ENCODE peak calls at places on chromosomes 4 and X, in eight cellular contexts. M, P, C, X, N, G, H and Q are unnamed samples.

GRCh38 chr4:48963042-48963679 is 22.9 kb upstream of the CWH43 start:
- DNase-seq in M (no peak), P (peak; percentile 81), C (peak; percentile 87), X (peak; percentile 85), N (peak; percentile 31), G (peak; percentile 22), H (peak; percentile 74), Q (peak; percentile 94)

GRCh38 chr4:133839326-133839725 is 362.3 kb downstream of the PABPC4L start:
- DNase-seq in M (no peak), P (no peak), C (no peak), X (no peak), N (no peak), G (no peak), H (no peak), Q (no peak)

GRCh38 chr4:45385306-45385705 is 659.0 kb upstream of the GNPDA2 start:
- DNase-seq in M (no peak), P (no peak), C (no peak), X (no peak), N (no peak), G (no peak), H (no peak), Q (no peak)

GRCh38 chrX:31279359-31279758 is 207.5 kb upstream of the FTHL17 start:
- DNase-seq in M (no peak), P (no peak), C (no peak), X (no peak), N (no peak), G (no peak), H (no peak), Q (peak; percentile 3)

GRCh38 chr4:140186651-140187315 is 32.8 kb upstream of the MAML3 start:
- DNase-seq in M (peak; percentile 65), P (peak; percentile 10), C (no peak), X (no peak), N (no peak), G (no peak), H (peak; percentile 50), Q (peak; percentile 67)

GRCh38 chr4:161256172-161256571 is 907.6 kb downstream of the FSTL5 start:
- DNase-seq in M (no peak), P (no peak), C (no peak), X (no peak), N (no peak), G (no peak), H (no peak), Q (no peak)

GRCh38 chr4:88446124-88446523 is 10.8 kb upstream of the HERC5 start:
- DNase-seq in M (no peak), P (no peak), C (no peak), X (no peak), N (no peak), G (no peak), H (no peak), Q (peak; percentile 12)

GRCh38 chr4:165844151-165844550 is 28.9 kb upstream of the TLL1 start:
- DNase-seq in M (no peak), P (no peak), C (no peak), X (no peak), N (no peak), G (no peak), H (no peak), Q (no peak)

GRCh38 chrX:150544222-150544787 is 24.1 kb upstream of the MTM1 start:
- DNase-seq in M (no peak), P (no peak), C (peak; percentile 4), X (peak; percentile 27), N (no peak), G (no peak), H (no peak), Q (no peak)

GRCh38 chrX:20515841-20516461 is 249.2 kb upstream of the RPS6KA3 start:
- DNase-seq in M (no peak), P (peak; percentile 43), C (peak; percentile 32), X (peak; percentile 67), N (no peak), G (no peak), H (no peak), Q (peak; percentile 83)

GRCh38 chr4:109411964-109412363 is 21.7 kb upstream of the SEC24B start:
- DNase-seq in M (no peak), P (no peak), C (peak; percentile 64), X (no peak), N (peak; percentile 24), G (peak; percentile 68), H (peak; percentile 49), Q (no peak)

GRCh38 chr4:59704621-59705020 is 1495.5 kb upstream of the ADGRL3 start:
- DNase-seq in M (no peak), P (no peak), C (no peak), X (peak; percentile 55), N (no peak), G (no peak), H (no peak), Q (no peak)

GRCh38 chr4:116358633-116359222 is 726.6 kb downstream of the TRAM1L1 start:
- DNase-seq in M (no peak), P (peak; percentile 7), C (peak; percentile 65), X (peak; percentile 79), N (no peak), G (no peak), H (peak; percentile 69), Q (peak; percentile 86)

DNA sequence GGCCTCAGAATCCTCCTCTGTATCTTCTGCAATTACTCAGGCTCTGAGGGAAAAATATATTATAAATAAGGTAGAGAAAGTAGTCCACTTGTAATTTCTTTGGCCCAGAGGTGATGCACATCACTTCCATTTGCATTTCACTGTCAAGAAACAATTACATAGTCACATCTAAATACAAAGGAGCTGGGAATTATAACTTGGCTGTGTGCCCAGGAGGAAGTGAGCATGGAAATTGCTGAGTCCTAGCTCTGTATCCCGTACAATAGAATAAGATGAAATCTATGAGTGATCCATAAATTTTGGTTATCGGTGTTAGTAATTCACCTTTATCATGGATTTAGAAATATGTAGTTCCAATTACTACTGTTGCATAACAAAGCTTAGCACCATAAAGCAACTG is 241.5 kb upstream of the GALNT7 start:
- DNase-seq in M (no peak), P (no peak), C (no peak), X (no peak), N (no peak), G (no peak), H (peak; percentile 31), Q (no peak)
- H3K4me3 ChIP-seq in M (no peak overlapping the region), P (no peak overlapping the region), C (no peak overlapping the region), X (no peak overlapping the region), N (no peak overlapping the region), G (no peak overlapping the region), H (no peak overlapping the region), Q (no peak overlapping the region)

DNA sequence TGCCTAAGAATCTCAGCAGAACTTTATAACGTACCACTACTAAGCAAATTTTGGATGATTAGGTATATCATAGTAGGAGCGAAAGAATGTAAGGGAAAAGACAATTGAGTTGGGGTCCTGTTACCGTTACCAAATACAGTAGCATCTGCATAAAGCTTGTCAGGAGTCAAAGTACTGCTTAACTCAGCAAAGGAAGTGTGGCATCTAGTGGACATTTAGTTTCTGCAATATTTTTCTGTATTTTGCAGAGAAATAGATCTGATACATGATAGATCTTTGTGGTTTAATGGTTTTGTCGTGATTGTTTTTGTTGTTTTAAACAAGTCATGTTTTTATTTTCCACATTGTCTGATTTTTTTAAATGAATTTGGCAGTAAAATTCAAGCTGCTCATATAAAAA is 81.0 kb upstream of the SMARCAD1 start:
- DNase-seq in M (no peak), P (no peak), C (peak; percentile 27), X (peak; percentile 33), N (no peak), G (no peak), H (no peak), Q (no peak)
- TF ChIP-seq CTCF in M (no peak), P (peak; percentile 23), C (no peak), X (peak; percentile 35), N (no peak), G (no peak), H (no peak), Q (no peak)

DNA sequence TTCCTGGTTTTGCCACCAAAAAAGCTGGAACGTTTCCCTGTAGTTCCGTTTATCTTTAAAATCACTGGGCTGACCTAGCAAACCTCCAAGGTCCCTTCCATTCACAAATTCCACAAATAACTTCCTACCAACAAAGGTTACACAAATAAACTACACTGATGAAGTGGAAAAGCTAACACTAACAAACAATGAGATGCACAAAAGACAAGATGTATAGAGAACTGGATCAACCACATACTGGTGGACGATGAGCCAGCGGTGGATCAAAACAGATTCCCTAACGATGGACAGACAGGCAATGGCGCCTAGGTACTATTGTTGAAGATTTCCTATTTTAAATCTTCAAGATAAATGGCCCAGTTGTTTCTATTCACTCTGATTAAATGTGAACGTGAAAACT is 15.5 kb downstream of the AFAP1 start:
- DNase-seq in M (no peak), P (no peak), C (no peak), X (no peak), N (no peak), G (no peak), H (no peak), Q (no peak)
- H3K4me3 ChIP-seq in M (no peak overlapping the region), P (no peak overlapping the region), C (no peak overlapping the region), X (no peak overlapping the region), N (no peak overlapping the region), G (no peak overlapping the region), H (no peak overlapping the region), Q (no peak overlapping the region)

DNA sequence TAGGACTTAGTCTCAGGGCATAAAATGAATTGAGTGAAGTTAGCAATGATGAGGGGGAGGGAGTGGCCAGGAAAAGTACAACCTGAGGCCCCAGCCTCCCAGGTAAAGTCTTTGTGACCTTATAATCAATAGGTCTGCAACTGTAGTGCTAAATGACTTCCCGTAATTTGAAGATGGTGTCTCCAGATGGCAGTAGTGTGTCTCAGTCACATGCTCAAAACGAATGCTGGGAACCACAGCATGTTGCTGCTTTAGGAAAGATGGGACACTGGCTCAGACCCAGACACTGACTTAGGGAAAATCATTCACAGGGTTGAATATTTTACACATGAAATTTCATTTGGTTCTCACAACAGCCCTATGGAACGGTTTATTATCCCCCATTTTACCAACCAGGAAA is 10.3 kb downstream of the SRPX2 start:
- DNase-seq in M (no peak), P (no peak), C (peak; percentile 39), X (peak; percentile 22), N (no peak), G (no peak), H (no peak), Q (no peak)
- TF ChIP-seq CTCF in M (no peak), P (no peak), C (peak; percentile 28), X (peak; percentile 36), N (no peak), G (no peak), H (no peak), Q (peak; percentile 9)

DNA sequence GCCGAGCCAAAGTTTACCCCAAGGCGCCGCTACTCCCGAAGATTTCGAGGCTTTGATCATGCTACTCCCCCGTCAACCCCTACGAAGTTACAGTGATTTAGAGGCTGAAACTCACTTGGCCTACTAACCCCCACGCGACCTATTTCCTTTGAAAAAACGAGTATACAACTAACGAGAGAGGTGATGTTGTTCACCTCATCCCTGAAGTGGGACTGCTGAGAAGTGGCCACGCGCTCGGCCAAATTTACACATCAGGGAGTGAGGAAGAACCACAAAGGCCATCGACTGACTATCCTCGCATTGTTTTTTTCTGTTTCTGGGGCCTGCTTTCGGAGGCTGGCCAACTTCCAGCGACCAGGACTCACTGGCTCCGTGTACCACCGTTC is 37.7 kb downstream of the PGRMC1 start:
- DNase-seq in M (no peak), P (no peak), C (no peak), X (no peak), N (no peak), G (no peak), H (no peak), Q (no peak)
- H3K4me3 ChIP-seq in M (peak overlapping the region; percentile 17), P (peak overlapping the region; percentile 13), C (no peak overlapping the region), X (no peak overlapping the region), N (peak overlapping the region; percentile 35), G (peak overlapping the region; percentile 30), H (peak overlapping the region; percentile 24), Q (no peak overlapping the region)

GRCh38 chr4:40838742-40839141 is 89.0 kb downstream of the NSUN7 start:
- DNase-seq in M (no peak), P (no peak), C (no peak), X (no peak), N (no peak), G (no peak), H (no peak), Q (no peak)
- TF ChIP-seq CTCF in M (no peak), P (peak; percentile 17), C (no peak), X (peak; percentile 12), N (no peak), G (no peak), H (no peak), Q (no peak)